ENCODE peak calls at places on chromosomes 3 and 15, in five cellular contexts. T is activated CD4-positive, alpha-beta memory T cell treated with anti-CD3 and anti-CD28 coated beads, Interleukin-2, amount 10 ng/mL, durations not matched to agents 7 days and 5 days; P is mucosa of gallbladder; X is lung microvascular endothelial cell; B is NB4. K is an unnamed sample.

GRCh38 chr3:6861989-6862879 is 1.3 kb downstream of the GRM7 start:
- DNase-seq in T (no peak), P (no peak), X (no peak), B (no peak), K (peak; percentile 19)

GRCh38 chr15:89379818-89380217 is 45.2 kb upstream of the POLG start:
- DNase-seq in T (no peak), P (no peak), X (no peak), B (no peak), K (no peak)

GRCh38 chr3:122668930-122669730 is 11.5 kb upstream of the PARP14 start:
- DNase-seq in T (peak; percentile 26), P (peak; percentile 42), X (peak; percentile 8), B (peak; percentile 9), K (no peak)

GRCh38 chr3:30472090-30472489 is 134.3 kb upstream of the TGFBR2 start:
- DNase-seq in T (no peak), P (no peak), X (no peak), B (no peak), K (no peak)

GRCh38 chr3:69370156-69370944 is 15.5 kb downstream of the FRMD4B start:
- DNase-seq in T (no peak), P (peak; percentile 63), X (peak; percentile 71), B (peak; percentile 2), K (no peak)

GRCh38 chr3:23761440-23761896 is 44.3 kb upstream of the UBE2E1 start:
- DNase-seq in T (no peak), P (no peak), X (peak; percentile 67), B (peak; percentile 82), K (no peak)

GRCh38 chr15:68425428-68426060 is 6.4 kb downstream of the ITGA11 start:
- DNase-seq in T (no peak), P (no peak), X (no peak), B (no peak), K (no peak)

GRCh38 chr15:91099616-91100560 is at the start of gene SV2B:
- DNase-seq in T (peak; percentile 59), P (no peak), X (peak; percentile 12), B (peak; percentile 10), K (peak; percentile 41)

GRCh38 chr15:77017761-77018720 is 23.1 kb downstream of the PSTPIP1 start:
- DNase-seq in T (no peak), P (no peak), X (no peak), B (no peak), K (no peak)

GRCh38 chr3:55824406-55824805 is 337.3 kb upstream of the WNT5A start:
- DNase-seq in T (no peak), P (no peak), X (no peak), B (no peak), K (no peak)

GRCh38 chr3:57350271-57350670 is 57.8 kb upstream of the ASB14 start:
- DNase-seq in T (no peak), P (no peak), X (no peak), B (no peak), K (no peak)

GRCh38 chr15:70480196-70480856 is 283.0 kb downstream of the UACA start:
- DNase-seq in T (peak; percentile 77), P (no peak), X (no peak), B (peak; percentile 90), K (no peak)

GRCh38 chr15:98658831-98659699 is 10.7 kb downstream of the IGF1R start:
- DNase-seq in T (peak; percentile 26), P (peak; percentile 48), X (peak; percentile 48), B (peak; percentile 60), K (peak; percentile 41)

GRCh38 chr15:64697911-64698369 is 77.4 kb downstream of the RBPMS2 start:
- DNase-seq in T (no peak), P (no peak), X (peak; percentile 12), B (no peak), K (no peak)

GRCh38 chr3:76470285-76470684 is 569.6 kb upstream of the ROBO2 start:
- DNase-seq in T (no peak), P (no peak), X (no peak), B (no peak), K (no peak)

GRCh38 chr3:114147281-114147680 is 31.6 kb downstream of the DRD3 start:
- DNase-seq in T (no peak), P (no peak), X (no peak), B (no peak), K (no peak)

GRCh38 chr15:73564255-73564654 is 68.9 kb downstream of the NPTN start:
- DNase-seq in T (no peak), P (no peak), X (peak; percentile 88), B (peak; percentile 90), K (no peak)

GRCh38 chr3:37631686-37632085 is 230.0 kb upstream of the CTDSPL start:
- DNase-seq in T (no peak), P (no peak), X (no peak), B (no peak), K (no peak)

GRCh38 chr3:27252646-27253045 is 116.5 kb downstream of the NEK10 start:
- DNase-seq in T (no peak), P (no peak), X (no peak), B (no peak), K (no peak)

GRCh38 chr15:27399236-27399635 is 428.3 kb downstream of the GABRG3 start:
- DNase-seq in T (no peak), P (no peak), X (no peak), B (no peak), K (no peak)

GRCh38 chr3:160038862-160039562 is 50.4 kb downstream of the IL12A start:
- DNase-seq in T (no peak), P (peak; percentile 11), X (peak; percentile 8), B (peak; percentile 29), K (no peak)

GRCh38 chr3:194867270-194867983 is 181.7 kb downstream of the FAM43A start:
- DNase-seq in T (no peak), P (no peak), X (peak; percentile 87), B (peak; percentile 15), K (no peak)

GRCh38 chr3:125967156-125967555 is 1.8 kb upstream of the ROPN1B start:
- DNase-seq in T (no peak), P (no peak), X (no peak), B (no peak), K (no peak)

GRCh38 chr3:50600841-50601591 is 10.6 kb downstream of the CISH start:
- DNase-seq in T (peak; percentile 92), P (peak; percentile 95), X (peak; percentile 89), B (peak; percentile 97), K (no peak)